ENCODE peak calls at places on chromosome 1, in four cellular contexts. One of them, this sample, is unnamed.

GRCh38 chr1:193558491-193559028 is 372.1 kb upstream of the B3GALT2 start:
- DNase-seq in fibroblast of the conjunctiva: peak
- DNase-seq in activated T-cell treated with anti-CD3 and anti-CD28 coated beads for 48 hours: no peak
- DNase-seq in iPS-NIHi11: no peak
- DNase-seq in this sample: peak

GRCh38 chr1:106876384-106876783 is 180.1 kb upstream of the PRMT6 start:
- DNase-seq in fibroblast of the conjunctiva: no peak
- DNase-seq in activated T-cell treated with anti-CD3 and anti-CD28 coated beads for 48 hours: no peak
- DNase-seq in iPS-NIHi11: no peak
- DNase-seq in this sample: no peak

GRCh38 chr1:185916866-185917265 is 182.7 kb downstream of the HMCN1 start:
- DNase-seq in fibroblast of the conjunctiva: no peak
- DNase-seq in activated T-cell treated with anti-CD3 and anti-CD28 coated beads for 48 hours: no peak
- DNase-seq in iPS-NIHi11: no peak
- DNase-seq in this sample: no peak

GRCh38 chr1:38026592-38027200 is 14.2 kb downstream of the UTP11 start:
- DNase-seq in fibroblast of the conjunctiva: peak
- DNase-seq in activated T-cell treated with anti-CD3 and anti-CD28 coated beads for 48 hours: peak
- DNase-seq in iPS-NIHi11: peak
- DNase-seq in this sample: no peak

GRCh38 chr1:19762175-19762779 is 37.4 kb downstream of the TMCO4 start:
- DNase-seq in fibroblast of the conjunctiva: peak
- DNase-seq in activated T-cell treated with anti-CD3 and anti-CD28 coated beads for 48 hours: peak
- DNase-seq in iPS-NIHi11: peak
- DNase-seq in this sample: no peak

GRCh38 chr1:40404670-40405462 is 31.3 kb downstream of the SMAP2 start:
- DNase-seq in fibroblast of the conjunctiva: peak
- DNase-seq in activated T-cell treated with anti-CD3 and anti-CD28 coated beads for 48 hours: no peak
- DNase-seq in iPS-NIHi11: peak
- DNase-seq in this sample: peak

GRCh38 chr1:105793541-105794146 is 1262.8 kb upstream of the PRMT6 start:
- DNase-seq in fibroblast of the conjunctiva: peak
- DNase-seq in activated T-cell treated with anti-CD3 and anti-CD28 coated beads for 48 hours: no peak
- DNase-seq in iPS-NIHi11: peak
- DNase-seq in this sample: peak

GRCh38 chr1:43651922-43652321 is 2.0 kb downstream of the KDM4A start:
- DNase-seq in fibroblast of the conjunctiva: no peak
- DNase-seq in activated T-cell treated with anti-CD3 and anti-CD28 coated beads for 48 hours: no peak
- DNase-seq in iPS-NIHi11: no peak
- DNase-seq in this sample: no peak

GRCh38 chr1:231396643-231397042 is 25.4 kb downstream of the EGLN1 start:
- DNase-seq in fibroblast of the conjunctiva: no peak
- DNase-seq in activated T-cell treated with anti-CD3 and anti-CD28 coated beads for 48 hours: no peak
- DNase-seq in iPS-NIHi11: no peak
- DNase-seq in this sample: no peak

GRCh38 chr1:54289061-54289938 is 89.3 kb downstream of the MRPL37 start:
- DNase-seq in fibroblast of the conjunctiva: no peak
- DNase-seq in activated T-cell treated with anti-CD3 and anti-CD28 coated beads for 48 hours: no peak
- DNase-seq in iPS-NIHi11: no peak
- DNase-seq in this sample: no peak

GRCh38 chr1:161046574-161047167 is 894 bp upstream of the USF1 start:
- DNase-seq in fibroblast of the conjunctiva: no peak
- DNase-seq in activated T-cell treated with anti-CD3 and anti-CD28 coated beads for 48 hours: no peak
- DNase-seq in iPS-NIHi11: no peak
- DNase-seq in this sample: no peak

GRCh38 chr1:51969038-51969705 is 21.3 kb downstream of the RAB3B start:
- DNase-seq in fibroblast of the conjunctiva: peak
- DNase-seq in activated T-cell treated with anti-CD3 and anti-CD28 coated beads for 48 hours: no peak
- DNase-seq in iPS-NIHi11: no peak
- DNase-seq in this sample: peak

GRCh38 chr1:18110598-18110939 is 3.0 kb downstream of the IGSF21 start:
- DNase-seq in fibroblast of the conjunctiva: no peak
- DNase-seq in activated T-cell treated with anti-CD3 and anti-CD28 coated beads for 48 hours: no peak
- DNase-seq in iPS-NIHi11: no peak
- DNase-seq in this sample: no peak

GRCh38 chr1:217343907-217344306 is 287.0 kb downstream of the GPATCH2 start:
- DNase-seq in fibroblast of the conjunctiva: no peak
- DNase-seq in activated T-cell treated with anti-CD3 and anti-CD28 coated beads for 48 hours: no peak
- DNase-seq in iPS-NIHi11: peak
- DNase-seq in this sample: peak

GRCh38 chr1:241323510-241323909 is 33.5 kb downstream of the RGS7 start:
- DNase-seq in fibroblast of the conjunctiva: peak
- DNase-seq in activated T-cell treated with anti-CD3 and anti-CD28 coated beads for 48 hours: peak
- DNase-seq in iPS-NIHi11: peak
- DNase-seq in this sample: no peak

GRCh38 chr1:11875094-11875493 is 16.3 kb upstream of the NPPB start:
- DNase-seq in fibroblast of the conjunctiva: no peak
- DNase-seq in activated T-cell treated with anti-CD3 and anti-CD28 coated beads for 48 hours: no peak
- DNase-seq in iPS-NIHi11: peak
- DNase-seq in this sample: no peak

GRCh38 chr1:181153634-181153961 is 65.1 kb downstream of the IER5 start:
- DNase-seq in fibroblast of the conjunctiva: no peak
- DNase-seq in activated T-cell treated with anti-CD3 and anti-CD28 coated beads for 48 hours: no peak
- DNase-seq in iPS-NIHi11: no peak
- DNase-seq in this sample: no peak

GRCh38 chr1:115656461-115657077 is 14.8 kb downstream of the VANGL1 start:
- DNase-seq in fibroblast of the conjunctiva: no peak
- DNase-seq in activated T-cell treated with anti-CD3 and anti-CD28 coated beads for 48 hours: no peak
- DNase-seq in iPS-NIHi11: no peak
- DNase-seq in this sample: no peak

GRCh38 chr1:6512245-6512907 is 20.9 kb upstream of the PLEKHG5 start:
- DNase-seq in fibroblast of the conjunctiva: no peak
- DNase-seq in activated T-cell treated with anti-CD3 and anti-CD28 coated beads for 48 hours: no peak
- DNase-seq in iPS-NIHi11: no peak
- DNase-seq in this sample: no peak

GRCh38 chr1:156281281-156282142 is 1.1 kb downstream of the SMG5 start:
- DNase-seq in fibroblast of the conjunctiva: no peak
- DNase-seq in activated T-cell treated with anti-CD3 and anti-CD28 coated beads for 48 hours: peak
- DNase-seq in iPS-NIHi11: no peak
- DNase-seq in this sample: no peak

GRCh38 chr1:23581219-23581618 is 21.9 kb upstream of the ID3 start:
- DNase-seq in fibroblast of the conjunctiva: no peak
- DNase-seq in activated T-cell treated with anti-CD3 and anti-CD28 coated beads for 48 hours: no peak
- DNase-seq in iPS-NIHi11: no peak
- DNase-seq in this sample: no peak

GRCh38 chr1:234260578-234260977 is 112.7 kb upstream of the COA6 start:
- DNase-seq in fibroblast of the conjunctiva: no peak
- DNase-seq in activated T-cell treated with anti-CD3 and anti-CD28 coated beads for 48 hours: no peak
- DNase-seq in iPS-NIHi11: no peak
- DNase-seq in this sample: no peak

GRCh38 chr1:207494171-207494570 is 1.8 kb upstream of the CR1 start:
- DNase-seq in fibroblast of the conjunctiva: no peak
- DNase-seq in activated T-cell treated with anti-CD3 and anti-CD28 coated beads for 48 hours: no peak
- DNase-seq in iPS-NIHi11: no peak
- DNase-seq in this sample: no peak

GRCh38 chr1:78833491-78833890 is 173.0 kb downstream of the ADGRL4 start:
- DNase-seq in fibroblast of the conjunctiva: peak
- DNase-seq in activated T-cell treated with anti-CD3 and anti-CD28 coated beads for 48 hours: no peak
- DNase-seq in iPS-NIHi11: no peak
- DNase-seq in this sample: peak

GRCh38 chr1:9596419-9597123 is 7.9 kb downstream of the TMEM201 start:
- DNase-seq in fibroblast of the conjunctiva: no peak
- DNase-seq in activated T-cell treated with anti-CD3 and anti-CD28 coated beads for 48 hours: no peak
- DNase-seq in iPS-NIHi11: no peak
- DNase-seq in this sample: no peak

GRCh38 chr1:49298304-49298703 is 521.6 kb upstream of the BEND5 start:
- DNase-seq in fibroblast of the conjunctiva: no peak
- DNase-seq in activated T-cell treated with anti-CD3 and anti-CD28 coated beads for 48 hours: no peak
- DNase-seq in iPS-NIHi11: no peak
- DNase-seq in this sample: peak

GRCh38 chr1:64112281-64112680 is 91.1 kb upstream of the UBE2U start:
- DNase-seq in fibroblast of the conjunctiva: no peak
- DNase-seq in activated T-cell treated with anti-CD3 and anti-CD28 coated beads for 48 hours: no peak
- DNase-seq in iPS-NIHi11: no peak
- DNase-seq in this sample: no peak

GRCh38 chr1:36088577-36089392 is at the start of gene ADPRS:
- DNase-seq in fibroblast of the conjunctiva: peak
- DNase-seq in activated T-cell treated with anti-CD3 and anti-CD28 coated beads for 48 hours: peak
- DNase-seq in iPS-NIHi11: peak
- DNase-seq in this sample: peak

GRCh38 chr1:75908717-75909152 is 23.5 kb downstream of the ASB17 start:
- DNase-seq in fibroblast of the conjunctiva: peak
- DNase-seq in activated T-cell treated with anti-CD3 and anti-CD28 coated beads for 48 hours: no peak
- DNase-seq in iPS-NIHi11: peak
- DNase-seq in this sample: peak

GRCh38 chr1:171432473-171432872 is 52.9 kb upstream of the PRRC2C start:
- DNase-seq in fibroblast of the conjunctiva: no peak
- DNase-seq in activated T-cell treated with anti-CD3 and anti-CD28 coated beads for 48 hours: no peak
- DNase-seq in iPS-NIHi11: no peak
- DNase-seq in this sample: no peak

GRCh38 chr1:159873546-159873945 is 11.1 kb upstream of the VSIG8 start:
- DNase-seq in fibroblast of the conjunctiva: no peak
- DNase-seq in activated T-cell treated with anti-CD3 and anti-CD28 coated beads for 48 hours: no peak
- DNase-seq in iPS-NIHi11: no peak
- DNase-seq in this sample: no peak

GRCh38 chr1:12090326-12090725 is 27.2 kb downstream of the TNFRSF8 start:
- DNase-seq in fibroblast of the conjunctiva: no peak
- DNase-seq in activated T-cell treated with anti-CD3 and anti-CD28 coated beads for 48 hours: no peak
- DNase-seq in iPS-NIHi11: no peak
- DNase-seq in this sample: no peak

GRCh38 chr1:43836267-43836951 is 97.2 kb upstream of the ARTN start:
- DNase-seq in fibroblast of the conjunctiva: no peak
- DNase-seq in activated T-cell treated with anti-CD3 and anti-CD28 coated beads for 48 hours: peak
- DNase-seq in iPS-NIHi11: peak
- DNase-seq in this sample: peak

This sample was measured in retinal pigment epithelial cell.